ENCODE peak calls at places on chromosomes 3 and 15, in nine cellular contexts. One of them, this sample, is unnamed.

GRCh38 chr3:139187154-139187553 is 142.5 kb upstream of the PRR23C start:
- DNase-seq in WERI-Rb-1: no peak
- DNase-seq in AG10803: no peak
- DNase-seq in CD8-positive, alpha-beta T cell: no peak
- DNase-seq in GM10248: no peak
- DNase-seq in RWPE2: no peak
- DNase-seq in epithelial cell of esophagus: no peak
- DNase-seq in GM13977: no peak
- DNase-seq in CD4-positive, alpha-beta T cell: no peak
- DNase-seq in this sample: no peak

GRCh38 chr3:177069514-177070329 is 127.6 kb downstream of the TBL1XR1 start:
- DNase-seq in WERI-Rb-1: peak; percentile 11
- DNase-seq in CD4-positive, alpha-beta T cell: no peak
- DNase-seq in GM10248: no peak
- DNase-seq in GM13977: no peak
- DNase-seq in RWPE2: no peak
- DNase-seq in epithelial cell of esophagus: peak; percentile 58
- DNase-seq in AG10803: peak; percentile 62
- DNase-seq in CD8-positive, alpha-beta T cell: no peak
- DNase-seq in this sample: peak; percentile 39

GRCh38 chr3:80233576-80233975 is 465.8 kb upstream of the ROBO1 start:
- DNase-seq in epithelial cell of esophagus: peak; percentile 77
- DNase-seq in CD8-positive, alpha-beta T cell: no peak
- DNase-seq in CD4-positive, alpha-beta T cell: no peak
- DNase-seq in GM10248: no peak
- DNase-seq in GM13977: no peak
- DNase-seq in RWPE2: no peak
- DNase-seq in AG10803: no peak
- DNase-seq in WERI-Rb-1: no peak
- DNase-seq in this sample: no peak

GRCh38 chr15:64009798-64010241 is 36.5 kb downstream of the DAPK2 start:
- DNase-seq in CD8-positive, alpha-beta T cell: peak; percentile 67
- DNase-seq in CD4-positive, alpha-beta T cell: peak; percentile 17
- DNase-seq in epithelial cell of esophagus: peak; percentile 87
- DNase-seq in GM13977: no peak
- DNase-seq in WERI-Rb-1: no peak
- DNase-seq in AG10803: peak; percentile 56
- DNase-seq in RWPE2: no peak
- DNase-seq in GM10248: no peak
- DNase-seq in this sample: peak; percentile 28

GRCh38 chr15:39403674-39404117 is 177.2 kb upstream of the THBS1 start:
- DNase-seq in GM13977: no peak
- DNase-seq in epithelial cell of esophagus: peak; percentile 66
- DNase-seq in GM10248: no peak
- DNase-seq in RWPE2: no peak
- DNase-seq in WERI-Rb-1: no peak
- DNase-seq in CD4-positive, alpha-beta T cell: no peak
- DNase-seq in AG10803: peak; percentile 76
- DNase-seq in CD8-positive, alpha-beta T cell: no peak
- DNase-seq in this sample: peak; percentile 44

GRCh38 chr3:111971533-111971932 is 7.3 kb upstream of the ABHD10 start:
- DNase-seq in WERI-Rb-1: peak; percentile 29
- DNase-seq in GM13977: no peak
- DNase-seq in CD4-positive, alpha-beta T cell: no peak
- DNase-seq in RWPE2: no peak
- DNase-seq in AG10803: no peak
- DNase-seq in epithelial cell of esophagus: no peak
- DNase-seq in GM10248: no peak
- DNase-seq in CD8-positive, alpha-beta T cell: no peak
- DNase-seq in this sample: no peak

GRCh38 chr3:123083446-123084124 is 16.8 kb downstream of the PDIA5 start:
- DNase-seq in epithelial cell of esophagus: no peak
- DNase-seq in RWPE2: no peak
- DNase-seq in GM13977: no peak
- DNase-seq in AG10803: no peak
- DNase-seq in CD8-positive, alpha-beta T cell: no peak
- DNase-seq in GM10248: no peak
- DNase-seq in CD4-positive, alpha-beta T cell: no peak
- DNase-seq in WERI-Rb-1: no peak
- DNase-seq in this sample: no peak

GRCh38 chr15:98567951-98568350 is 80.4 kb upstream of the IGF1R start:
- DNase-seq in GM10248: no peak
- DNase-seq in GM13977: no peak
- DNase-seq in CD8-positive, alpha-beta T cell: no peak
- DNase-seq in AG10803: no peak
- DNase-seq in RWPE2: no peak
- DNase-seq in epithelial cell of esophagus: peak; percentile 37
- DNase-seq in WERI-Rb-1: no peak
- DNase-seq in CD4-positive, alpha-beta T cell: no peak
- DNase-seq in this sample: no peak

DNA sequence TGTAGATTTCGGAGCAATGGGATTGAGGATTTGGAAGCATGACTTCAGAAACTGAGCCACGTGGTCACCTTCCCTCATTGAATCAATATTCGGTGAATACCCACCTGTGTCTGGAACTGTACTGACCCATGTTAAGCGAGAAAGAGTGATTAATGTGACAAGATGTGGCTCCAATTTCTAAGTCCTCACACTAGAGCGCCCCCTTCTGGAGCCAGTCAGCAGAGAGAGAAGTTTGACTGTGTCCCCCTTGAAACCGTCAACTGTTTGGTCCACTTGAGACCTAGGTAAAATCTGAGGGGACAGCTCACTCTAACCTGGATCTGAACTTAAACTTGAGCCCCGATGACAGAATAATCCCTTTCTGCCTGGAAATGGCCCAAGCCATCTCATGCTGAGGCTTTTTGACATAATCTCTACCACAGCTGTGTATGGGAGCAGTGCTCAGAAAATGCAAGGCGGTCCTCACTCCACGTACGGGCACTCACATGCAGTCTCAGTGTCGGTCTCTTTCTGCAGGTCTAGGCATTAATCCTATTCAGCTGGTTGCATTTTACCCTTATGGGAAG is 47.8 kb upstream of the LIMD1 start:
- DNase-seq in AG10803: no peak
- DNase-seq in GM10248: no peak
- DNase-seq in RWPE2: no peak
- DNase-seq in epithelial cell of esophagus: no peak
- DNase-seq in CD4-positive, alpha-beta T cell: no peak
- DNase-seq in WERI-Rb-1: peak; percentile 47
- DNase-seq in GM13977: peak; percentile 37
- DNase-seq in CD8-positive, alpha-beta T cell: no peak
- DNase-seq in this sample: no peak
- TF ChIP-seq CTCF in AG10803: peak; percentile 37
- TF ChIP-seq CTCF in GM10248: peak; percentile 31
- TF ChIP-seq CTCF in RWPE2: peak; percentile 30
- TF ChIP-seq CTCF in epithelial cell of esophagus: peak; percentile 33
- TF ChIP-seq CTCF in CD4-positive, alpha-beta T cell: peak; percentile 30
- TF ChIP-seq CTCF in WERI-Rb-1: peak; percentile 71
- TF ChIP-seq CTCF in GM13977: peak; percentile 53
- TF ChIP-seq CTCF in CD8-positive, alpha-beta T cell: peak; percentile 38
- TF ChIP-seq CTCF in this sample: peak; percentile 75

GRCh38 chr3:138180375-138181029 is 5.8 kb upstream of the DBR1 start:
- DNase-seq in RWPE2: no peak
- DNase-seq in epithelial cell of esophagus: peak; percentile 58
- DNase-seq in CD4-positive, alpha-beta T cell: peak; percentile 11
- DNase-seq in CD8-positive, alpha-beta T cell: no peak
- DNase-seq in GM10248: peak; percentile 37
- DNase-seq in GM13977: peak; percentile 49
- DNase-seq in AG10803: peak; percentile 26
- DNase-seq in WERI-Rb-1: peak; percentile 38
- DNase-seq in this sample: peak; percentile 37
- TF ChIP-seq CTCF in RWPE2: peak; percentile 89
- TF ChIP-seq CTCF in epithelial cell of esophagus: peak; percentile 73
- TF ChIP-seq CTCF in CD4-positive, alpha-beta T cell: peak; percentile 70
- TF ChIP-seq CTCF in CD8-positive, alpha-beta T cell: no peak
- TF ChIP-seq CTCF in GM10248: peak; percentile 69
- TF ChIP-seq CTCF in GM13977: peak; percentile 71
- TF ChIP-seq CTCF in AG10803: peak; percentile 42
- TF ChIP-seq CTCF in WERI-Rb-1: no peak
- TF ChIP-seq CTCF in this sample: peak; percentile 71

GRCh38 chr3:120144267-120144666 is 50.0 kb upstream of the GSK3B start:
- DNase-seq in GM10248: no peak
- DNase-seq in WERI-Rb-1: no peak
- DNase-seq in epithelial cell of esophagus: peak; percentile 67
- DNase-seq in CD4-positive, alpha-beta T cell: no peak
- DNase-seq in RWPE2: peak; percentile 61
- DNase-seq in GM13977: no peak
- DNase-seq in AG10803: peak; percentile 77
- DNase-seq in CD8-positive, alpha-beta T cell: no peak
- DNase-seq in this sample: peak; percentile 28
- TF ChIP-seq CTCF in GM10248: no peak
- TF ChIP-seq CTCF in WERI-Rb-1: no peak
- TF ChIP-seq CTCF in epithelial cell of esophagus: peak; percentile 37
- TF ChIP-seq CTCF in CD4-positive, alpha-beta T cell: no peak
- TF ChIP-seq CTCF in RWPE2: peak; percentile 20
- TF ChIP-seq CTCF in GM13977: no peak
- TF ChIP-seq CTCF in AG10803: no peak
- TF ChIP-seq CTCF in CD8-positive, alpha-beta T cell: no peak
- TF ChIP-seq CTCF in this sample: no peak

DNA sequence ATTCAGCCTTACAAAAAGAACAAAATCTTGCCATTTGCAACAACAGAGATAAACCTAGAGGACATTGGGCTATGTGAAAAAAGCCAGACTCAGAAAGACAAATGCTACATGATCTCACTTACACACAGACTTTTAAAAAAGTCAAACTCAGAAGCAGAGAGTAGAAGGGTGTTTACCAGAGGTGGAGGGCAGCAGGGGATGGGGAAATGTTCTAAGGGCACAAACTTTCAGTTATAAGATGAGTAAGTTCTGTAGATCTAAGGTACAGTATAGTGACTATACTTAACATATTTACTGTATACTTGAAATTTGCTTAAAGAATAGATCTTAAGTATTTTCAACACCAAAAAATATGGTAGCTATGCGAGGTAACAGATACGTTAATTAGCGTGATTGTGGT is 3.0 kb downstream of the MYEF2 start:
- DNase-seq in epithelial cell of esophagus: no peak
- DNase-seq in GM13977: no peak
- DNase-seq in GM10248: no peak
- DNase-seq in RWPE2: no peak
- DNase-seq in CD8-positive, alpha-beta T cell: no peak
- DNase-seq in CD4-positive, alpha-beta T cell: no peak
- DNase-seq in AG10803: no peak
- DNase-seq in WERI-Rb-1: no peak
- DNase-seq in this sample: no peak
- TF ChIP-seq CTCF in epithelial cell of esophagus: no peak
- TF ChIP-seq CTCF in GM13977: no peak
- TF ChIP-seq CTCF in GM10248: no peak
- TF ChIP-seq CTCF in RWPE2: no peak
- TF ChIP-seq CTCF in CD8-positive, alpha-beta T cell: no peak
- TF ChIP-seq CTCF in CD4-positive, alpha-beta T cell: no peak
- TF ChIP-seq CTCF in AG10803: no peak
- TF ChIP-seq CTCF in WERI-Rb-1: no peak
- TF ChIP-seq CTCF in this sample: no peak

GRCh38 chr15:48084759-48085420 is 35.9 kb upstream of the SLC24A5 start:
- DNase-seq in GM10248: peak; percentile 24
- DNase-seq in CD4-positive, alpha-beta T cell: no peak
- DNase-seq in epithelial cell of esophagus: peak; percentile 58
- DNase-seq in RWPE2: no peak
- DNase-seq in AG10803: no peak
- DNase-seq in GM13977: peak; percentile 22
- DNase-seq in WERI-Rb-1: peak; percentile 50
- DNase-seq in CD8-positive, alpha-beta T cell: no peak
- DNase-seq in this sample: peak; percentile 25
- TF ChIP-seq CTCF in GM10248: peak; percentile 52
- TF ChIP-seq CTCF in CD4-positive, alpha-beta T cell: no peak
- TF ChIP-seq CTCF in epithelial cell of esophagus: peak; percentile 78
- TF ChIP-seq CTCF in RWPE2: peak; percentile 76
- TF ChIP-seq CTCF in AG10803: peak; percentile 31
- TF ChIP-seq CTCF in GM13977: peak; percentile 59
- TF ChIP-seq CTCF in WERI-Rb-1: peak; percentile 67
- TF ChIP-seq CTCF in CD8-positive, alpha-beta T cell: no peak
- TF ChIP-seq CTCF in this sample: peak; percentile 66

This sample was measured in HFFc6.